ENCODE peak calls at places on chromosome 15, in eight cellular contexts. P is adrenal gland; T is esophagus squamous epithelium; E is CD8-positive, alpha-beta memory T cell; C is body of pancreas; A is astrocyte; M is fibroblast of lung; L is PC-9. Z is an unnamed sample.

GRCh38 chr15:52109559-52110451 is 2.8 kb downstream of the BCL2L10 start:
- DNase-seq in M (no peak), E (no peak), T (no peak), P (no peak), A (no peak), C (no peak), L (no peak), Z (no peak)

GRCh38 chr15:50256188-50257041 is 9.1 kb downstream of the HDC start:
- DNase-seq in M (peak; percentile 87), P (no peak), A (peak; percentile 75), C (no peak), E (no peak), L (peak; percentile 84), T (no peak), Z (no peak)

GRCh38 chr15:91055548-91056331 is 33.3 kb upstream of the VPS33B start:
- DNase-seq in T (no peak), L (peak; percentile 43), C (peak; percentile 78), M (peak; percentile 57), E (peak; percentile 5), A (peak; percentile 35), P (peak; percentile 80), Z (peak; percentile 71)

GRCh38 chr15:77295446-77295845 is 124.5 kb downstream of the PEAK1 start:
- DNase-seq in A (peak; percentile 79), P (no peak), M (peak; percentile 23), E (no peak), C (no peak), L (no peak), T (no peak), Z (no peak)

GRCh38 chr15:29377141-29377540 is 107.5 kb upstream of the NSMCE3 start:
- DNase-seq in C (no peak), A (no peak), P (no peak), L (no peak), M (no peak), T (no peak), E (no peak), Z (no peak)

GRCh38 chr15:25181290-25182097 is 226.7 kb downstream of the SNRPN start:
- DNase-seq in A (no peak), T (no peak), M (no peak), C (peak; percentile 0), E (no peak), L (no peak), P (no peak), Z (peak; percentile 8)

GRCh38 chr15:36558921-36559320 is 20.5 kb upstream of the CDIN1 start:
- DNase-seq in C (no peak), M (no peak), A (peak; percentile 51), T (no peak), L (no peak), E (no peak), P (no peak), Z (no peak)

GRCh38 chr15:25366058-25366457 is 72.8 kb downstream of the UBE3A start:
- DNase-seq in C (no peak), P (no peak), M (no peak), T (no peak), E (no peak), L (no peak), A (no peak), Z (no peak)

GRCh38 chr15:76034111-76034510 is 21.9 kb upstream of the NRG4 start:
- DNase-seq in E (no peak), L (no peak), C (no peak), P (no peak), M (no peak), A (no peak), T (no peak), Z (no peak)

GRCh38 chr15:58438956-58439355 is 7.2 kb downstream of the LIPC start:
- DNase-seq in M (peak; percentile 69), L (peak; percentile 44), P (peak; percentile 23), C (peak; percentile 60), A (peak; percentile 37), T (no peak), E (no peak), Z (no peak)

GRCh38 chr15:66803749-66804148 is 101.7 kb downstream of the SMAD6 start:
- DNase-seq in E (no peak), M (no peak), C (no peak), P (no peak), A (no peak), L (no peak), T (no peak), Z (no peak)
- H3K27ac ChIP-seq in E (peak overlapping the region; percentile 58), M (peak overlapping the region; percentile 95), C (peak overlapping the region; percentile 83), P (no peak overlapping the region), A (peak overlapping the region; percentile 51), L (peak overlapping the region; percentile 94), T (peak overlapping the region; percentile 85), Z (peak overlapping the region; percentile 38)

DNA sequence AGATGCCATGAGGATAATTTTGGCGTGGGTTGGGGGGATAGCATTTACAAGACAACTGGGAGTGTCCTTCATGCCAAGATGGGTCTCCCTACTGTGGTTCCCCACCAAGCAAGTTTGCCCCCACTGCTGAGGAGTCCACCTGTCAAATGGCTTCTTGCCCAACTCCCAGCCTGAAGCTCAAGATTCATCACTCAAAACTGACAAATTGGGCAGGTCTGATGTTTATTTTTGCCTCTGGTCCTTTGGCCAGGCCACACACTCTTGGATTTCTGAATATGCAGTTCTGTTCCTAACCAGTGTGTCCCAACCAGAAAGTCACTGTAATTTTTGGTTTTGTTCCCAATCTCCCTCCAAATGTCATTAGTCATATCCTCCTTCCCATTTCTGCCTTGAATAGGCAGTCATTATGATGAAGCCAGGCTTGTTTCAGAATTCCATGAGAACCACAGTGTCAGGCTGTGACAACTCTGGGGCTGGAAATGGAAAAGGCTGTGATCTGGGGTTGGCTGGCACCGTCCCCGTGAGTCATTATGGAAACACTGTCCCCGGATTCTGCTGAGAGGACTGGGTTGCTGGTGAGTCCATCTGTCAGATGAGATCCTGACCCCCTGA is 29.3 kb upstream of the MEF2A start:
- DNase-seq in M (peak; percentile 44), E (no peak), C (peak; percentile 42), P (peak; percentile 41), A (peak; percentile 78), T (no peak), L (peak; percentile 55), Z (no peak)
- H3K27ac ChIP-seq in M (no peak overlapping the region), E (no peak overlapping the region), C (no peak overlapping the region), P (no peak overlapping the region), A (peak overlapping the region; percentile 51), T (peak overlapping the region; percentile 75), L (peak overlapping the region; percentile 33), Z (no peak overlapping the region)

GRCh38 chr15:99076555-99077308 is 28.1 kb upstream of the SYNM start:
- DNase-seq in P (peak; percentile 84), M (peak; percentile 88), L (peak; percentile 58), T (no peak), A (peak; percentile 73), E (peak; percentile 5), C (peak; percentile 81), Z (peak; percentile 76)
- H3K27ac ChIP-seq in P (no peak overlapping the region), M (no peak overlapping the region), L (no peak overlapping the region), T (no peak overlapping the region), A (no peak overlapping the region), E (no peak overlapping the region), C (no peak overlapping the region), Z (peak overlapping the region; percentile 21)

DNA sequence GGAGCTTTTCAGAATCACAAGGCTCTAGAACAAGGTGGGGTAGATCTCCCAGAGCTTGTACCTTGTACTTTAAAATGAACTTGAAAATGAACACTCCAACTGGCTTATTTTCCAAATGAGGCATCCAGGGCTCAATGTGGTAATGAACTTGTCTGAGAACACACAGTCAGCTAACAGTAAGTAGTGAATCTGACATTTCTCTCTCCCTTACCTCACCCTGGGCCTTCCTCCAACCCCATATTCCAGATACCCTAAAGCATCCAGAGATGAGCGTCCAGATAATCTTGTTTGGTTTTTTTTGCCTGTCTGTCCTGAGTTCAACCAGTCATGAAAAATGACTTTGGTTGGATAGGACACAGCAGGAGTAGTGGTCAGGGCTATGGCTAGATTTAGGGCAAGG is 81.7 kb upstream of the THBS1 start:
- DNase-seq in P (no peak), E (no peak), A (peak; percentile 34), M (no peak), C (no peak), T (no peak), L (no peak), Z (no peak)
- H3K27ac ChIP-seq in P (no peak overlapping the region), E (no peak overlapping the region), A (no peak overlapping the region), M (no peak overlapping the region), C (no peak overlapping the region), T (peak overlapping the region; percentile 70), L (no peak overlapping the region), Z (no peak overlapping the region)

DNA sequence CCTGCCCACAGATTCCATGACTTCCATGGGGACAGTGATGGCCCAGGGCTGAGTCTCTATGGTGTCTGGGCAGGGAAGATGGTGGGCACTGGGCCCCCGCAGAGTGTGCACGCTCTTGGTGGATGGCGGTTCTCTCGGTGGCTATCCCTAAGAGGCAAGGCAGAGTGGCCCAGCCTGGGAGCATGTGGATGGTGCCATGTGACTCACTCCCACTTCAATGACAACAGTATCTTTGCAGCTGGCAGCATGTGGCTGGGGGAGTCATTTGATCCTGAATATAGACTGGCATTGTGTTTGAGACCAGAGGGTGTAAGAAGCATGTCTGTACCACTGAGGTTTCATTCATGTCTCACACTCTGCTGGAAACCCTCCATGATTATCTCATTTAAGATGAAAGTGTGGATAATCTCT is 101.2 kb downstream of the CORO2B start:
- DNase-seq in L (no peak), P (no peak), M (no peak), E (no peak), C (no peak), T (no peak), A (no peak), Z (peak; percentile 70)
- H3K27ac ChIP-seq in L (no peak overlapping the region), P (no peak overlapping the region), M (no peak overlapping the region), E (no peak overlapping the region), C (no peak overlapping the region), T (no peak overlapping the region), A (no peak overlapping the region), Z (no peak overlapping the region)

GRCh38 chr15:60426870-60427528 is 29.2 kb upstream of the ANXA2 start:
- DNase-seq in C (no peak), A (peak; percentile 80), E (no peak), L (no peak), T (no peak), M (peak; percentile 81), P (no peak), Z (no peak)
- H3K27ac ChIP-seq in C (peak overlapping the region; percentile 16), A (peak overlapping the region; percentile 2), E (no peak overlapping the region), L (no peak overlapping the region), T (no peak overlapping the region), M (peak overlapping the region; percentile 11), P (no peak overlapping the region), Z (peak overlapping the region; percentile 72)

DNA sequence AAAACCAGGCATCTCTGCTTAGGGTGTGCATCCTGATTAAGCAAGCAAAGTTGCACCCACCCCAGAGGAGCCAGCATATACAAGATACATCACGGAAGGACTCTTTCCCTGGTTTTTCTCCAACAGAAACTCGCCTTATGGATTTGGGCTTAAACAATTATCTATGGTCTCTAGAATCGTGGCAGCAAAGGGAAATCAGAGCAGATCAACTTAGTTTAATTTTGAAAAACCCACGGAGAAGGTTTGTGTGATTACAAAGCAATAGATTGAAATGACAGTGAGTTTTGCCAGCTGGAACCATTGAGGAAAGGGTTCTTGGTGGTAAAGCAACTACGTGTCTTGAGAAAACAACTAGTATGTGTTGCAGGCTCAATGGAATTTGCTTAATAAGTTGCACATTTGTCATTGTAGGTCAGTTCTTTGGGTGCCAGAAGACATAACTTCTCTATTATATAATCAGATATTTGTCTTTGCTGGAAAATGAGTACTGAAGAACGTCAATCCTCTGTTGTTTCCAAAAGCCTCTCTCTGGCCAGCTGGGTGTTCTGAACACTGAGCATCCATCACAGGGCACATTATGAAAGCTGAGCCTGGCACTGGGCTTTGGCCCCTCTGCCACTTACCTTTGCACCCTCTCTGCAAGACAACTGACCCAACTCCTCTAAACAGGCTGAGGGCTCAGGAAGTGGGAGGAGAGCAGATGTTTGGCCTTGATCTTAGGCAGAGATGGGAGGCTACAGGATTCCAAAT is 75.7 kb upstream of the FBN1 start:
- DNase-seq in L (no peak), A (peak; percentile 85), M (peak; percentile 58), T (no peak), E (no peak), C (no peak), P (no peak), Z (no peak)
- H3K27ac ChIP-seq in L (no peak overlapping the region), A (no peak overlapping the region), M (no peak overlapping the region), T (peak overlapping the region; percentile 53), E (no peak overlapping the region), C (no peak overlapping the region), P (no peak overlapping the region), Z (peak overlapping the region; percentile 15)

GRCh38 chr15:39667382-39668127 is 86.7 kb downstream of the THBS1 start:
- DNase-seq in E (no peak), A (no peak), M (no peak), C (no peak), L (no peak), P (no peak), T (no peak), Z (no peak)
- H3K27ac ChIP-seq in E (no peak overlapping the region), A (no peak overlapping the region), M (no peak overlapping the region), C (no peak overlapping the region), L (no peak overlapping the region), P (no peak overlapping the region), T (no peak overlapping the region), Z (no peak overlapping the region)